ENCODE peak calls at places on chromosomes 12 and 14, in five cellular contexts. One of them, this sample, is unnamed.
A peak's percentile ranks its signal among the peaks of the same experiment; 100 is the strongest.

GRCh38 chr12:118436002-118436724 is 59.8 kb downstream of the SUDS3 start:
- DNase-seq in colonic mucosa: no peak
- DNase-seq in endodermal cell: peak; percentile 82
- DNase-seq in HepG2: no peak
- DNase-seq in A549: peak; percentile 27
- DNase-seq in this sample: no peak

GRCh38 chr12:81987351-81987750 is 228.2 kb upstream of the PPFIA2 start:
- DNase-seq in colonic mucosa: no peak
- DNase-seq in endodermal cell: no peak
- DNase-seq in HepG2: no peak
- DNase-seq in A549: no peak
- DNase-seq in this sample: no peak

GRCh38 chr12:122368361-122369073 is 54.0 kb downstream of the CLIP1 start:
- DNase-seq in colonic mucosa: peak; percentile 27
- DNase-seq in endodermal cell: peak; percentile 46
- DNase-seq in HepG2: no peak
- DNase-seq in A549: peak; percentile 54
- DNase-seq in this sample: no peak

GRCh38 chr14:100394886-100395672 is 71.9 kb downstream of the SLC25A47 start:
- DNase-seq in colonic mucosa: no peak
- DNase-seq in endodermal cell: no peak
- DNase-seq in HepG2: no peak
- DNase-seq in A549: no peak
- DNase-seq in this sample: no peak

GRCh38 chr14:53190938-53191337 is 37.8 kb upstream of the DDHD1 start:
- DNase-seq in colonic mucosa: no peak
- DNase-seq in endodermal cell: no peak
- DNase-seq in HepG2: no peak
- DNase-seq in A549: no peak
- DNase-seq in this sample: no peak

GRCh38 chr12:128969480-128970055 is 116.3 kb downstream of the GLT1D1 start:
- DNase-seq in colonic mucosa: no peak
- DNase-seq in endodermal cell: peak; percentile 94
- DNase-seq in HepG2: no peak
- DNase-seq in A549: peak; percentile 47
- DNase-seq in this sample: no peak

GRCh38 chr14:28468191-28469151 is 298.1 kb upstream of the FOXG1 start:
- DNase-seq in colonic mucosa: no peak
- DNase-seq in endodermal cell: peak; percentile 53
- DNase-seq in HepG2: no peak
- DNase-seq in A549: peak; percentile 31
- DNase-seq in this sample: no peak

GRCh38 chr12:19484738-19485137 is 45.4 kb downstream of the AEBP2 start:
- DNase-seq in colonic mucosa: no peak
- DNase-seq in endodermal cell: no peak
- DNase-seq in HepG2: no peak
- DNase-seq in A549: no peak
- DNase-seq in this sample: no peak

GRCh38 chr12:65449400-65449799 is 170.9 kb downstream of the MSRB3 start:
- DNase-seq in colonic mucosa: no peak
- DNase-seq in endodermal cell: no peak
- DNase-seq in HepG2: no peak
- DNase-seq in A549: no peak
- DNase-seq in this sample: no peak

GRCh38 chr12:95143784-95144205 is 70.4 kb upstream of the NR2C1 start:
- DNase-seq in colonic mucosa: no peak
- DNase-seq in endodermal cell: peak; percentile 68
- DNase-seq in HepG2: no peak
- DNase-seq in A549: no peak
- DNase-seq in this sample: no peak

GRCh38 chr14:60085693-60086092 is 6.0 kb upstream of the PCNX4 start:
- DNase-seq in colonic mucosa: no peak
- DNase-seq in endodermal cell: no peak
- DNase-seq in HepG2: no peak
- DNase-seq in A549: no peak
- DNase-seq in this sample: no peak

GRCh38 chr12:71439613-71440392 is at the start of gene LGR5:
- DNase-seq in colonic mucosa: peak; percentile 41
- DNase-seq in endodermal cell: peak; percentile 92
- DNase-seq in HepG2: peak; percentile 85
- DNase-seq in A549: peak; percentile 18
- DNase-seq in this sample: no peak

GRCh38 chr12:118307069-118307954 is 65.4 kb downstream of the TAOK3 start:
- DNase-seq in colonic mucosa: no peak
- DNase-seq in endodermal cell: no peak
- DNase-seq in HepG2: no peak
- DNase-seq in A549: peak; percentile 19
- DNase-seq in this sample: no peak

GRCh38 chr14:94373708-94374107 is 14.7 kb downstream of the SERPINA1 start:
- DNase-seq in colonic mucosa: no peak
- DNase-seq in endodermal cell: peak; percentile 28
- DNase-seq in HepG2: no peak
- DNase-seq in A549: peak; percentile 31
- DNase-seq in this sample: no peak

GRCh38 chr12:51773145-51773869 is 75.2 kb downstream of the FIGNL2 start:
- DNase-seq in colonic mucosa: no peak
- DNase-seq in endodermal cell: no peak
- DNase-seq in HepG2: no peak
- DNase-seq in A549: peak; percentile 50
- DNase-seq in this sample: no peak

GRCh38 chr12:5050542-5050941 is 6.9 kb downstream of the KCNA5 start:
- DNase-seq in colonic mucosa: no peak
- DNase-seq in endodermal cell: no peak
- DNase-seq in HepG2: no peak
- DNase-seq in A549: no peak
- DNase-seq in this sample: no peak

GRCh38 chr14:81219821-81220487 is 805 bp downstream of the GTF2A1 start:
- DNase-seq in colonic mucosa: peak; percentile 34
- DNase-seq in endodermal cell: peak; percentile 57
- DNase-seq in HepG2: peak; percentile 6
- DNase-seq in A549: peak; percentile 28
- DNase-seq in this sample: peak; percentile 38

GRCh38 chr14:104147346-104148125 is 9.1 kb downstream of the KIF26A start:
- DNase-seq in colonic mucosa: no peak
- DNase-seq in endodermal cell: peak; percentile 56
- DNase-seq in HepG2: no peak
- DNase-seq in A549: no peak
- DNase-seq in this sample: no peak

GRCh38 chr14:102020058-102020971 is 55.9 kb downstream of the DYNC1H1 start:
- DNase-seq in colonic mucosa: no peak
- DNase-seq in endodermal cell: no peak
- DNase-seq in HepG2: no peak
- DNase-seq in A549: no peak
- DNase-seq in this sample: no peak

DNA sequence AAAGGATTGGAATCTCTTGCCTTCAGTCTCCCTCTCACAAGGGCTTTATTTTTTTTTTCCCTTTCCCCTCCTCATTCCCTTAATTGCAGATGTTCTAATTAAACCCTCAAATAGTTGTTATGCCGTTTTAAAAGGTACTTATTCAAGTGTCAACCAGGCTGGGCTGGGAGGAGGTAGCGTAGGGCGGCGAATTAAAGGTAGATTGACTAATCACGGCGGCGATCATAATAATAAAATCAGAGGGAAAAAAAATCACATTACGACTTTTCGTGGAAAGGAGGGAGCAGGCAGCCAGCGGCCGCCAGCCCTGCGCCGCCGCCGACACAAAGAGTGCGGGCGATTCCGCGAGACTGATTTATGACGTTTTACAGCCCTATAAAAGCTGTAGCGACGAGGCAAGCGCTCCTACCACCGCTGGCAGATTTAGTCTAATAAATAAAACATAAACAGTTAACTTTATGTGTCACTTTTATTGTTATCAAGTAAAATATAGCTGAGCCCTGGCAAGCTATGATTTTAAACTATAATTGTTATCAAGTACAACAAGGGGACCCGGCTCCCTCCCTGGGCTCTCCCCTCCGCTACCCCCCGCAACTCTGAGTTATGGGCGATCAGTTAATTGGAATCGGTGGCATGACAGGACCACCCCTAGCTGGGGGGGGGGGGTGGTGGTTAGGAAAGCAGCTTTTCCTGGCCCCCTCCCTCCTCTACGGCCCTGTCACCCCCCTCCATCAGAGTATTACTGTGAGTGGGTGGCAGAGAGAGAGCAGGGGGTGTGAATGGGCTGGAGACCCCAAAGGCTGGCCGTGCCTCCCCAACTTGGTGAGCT is 1.5 kb upstream of the HOXC4 start:
- DNase-seq in colonic mucosa: peak; percentile 37
- DNase-seq in endodermal cell: no peak
- DNase-seq in HepG2: no peak
- DNase-seq in A549: no peak
- DNase-seq in this sample: no peak
- H3K27ac ChIP-seq in colonic mucosa: no peak overlapping the region
- H3K27ac ChIP-seq in endodermal cell: peak overlapping the region; percentile 10
- H3K27ac ChIP-seq in HepG2: no peak overlapping the region
- H3K27ac ChIP-seq in A549: no peak overlapping the region
- H3K27ac ChIP-seq in this sample: no peak overlapping the region

GRCh38 chr12:6567824-6568617 is at the start of gene NOP2:
- DNase-seq in colonic mucosa: peak; percentile 94
- DNase-seq in endodermal cell: peak; percentile 98
- DNase-seq in HepG2: peak; percentile 79
- DNase-seq in A549: peak; percentile 95
- DNase-seq in this sample: peak; percentile 83

GRCh38 chr12:6569786-6570185 is 1.7 kb upstream of the NOP2 start:
- DNase-seq in colonic mucosa: no peak
- DNase-seq in endodermal cell: no peak
- DNase-seq in HepG2: no peak
- DNase-seq in A549: no peak
- DNase-seq in this sample: no peak

GRCh38 chr12:6570264-6570887 is 2.3 kb upstream of the NOP2 start:
- DNase-seq in colonic mucosa: peak; percentile 59
- DNase-seq in endodermal cell: peak; percentile 95
- DNase-seq in HepG2: peak; percentile 63
- DNase-seq in A549: peak; percentile 72
- DNase-seq in this sample: peak; percentile 38

GRCh38 chr12:6567112-6567680 is 895 bp downstream of the NOP2 start:
- DNase-seq in colonic mucosa: no peak
- DNase-seq in endodermal cell: no peak
- DNase-seq in HepG2: no peak
- DNase-seq in A549: no peak
- DNase-seq in this sample: no peak

GRCh38 chr12:6569312-6569711 is 1.2 kb upstream of the NOP2 start:
- DNase-seq in colonic mucosa: no peak
- DNase-seq in endodermal cell: no peak
- DNase-seq in HepG2: no peak
- DNase-seq in A549: no peak
- DNase-seq in this sample: no peak
- H3K27ac ChIP-seq in colonic mucosa: no peak overlapping the region
- H3K27ac ChIP-seq in endodermal cell: no peak overlapping the region
- H3K27ac ChIP-seq in HepG2: peak overlapping the region; percentile 46
- H3K27ac ChIP-seq in A549: no peak overlapping the region
- H3K27ac ChIP-seq in this sample: no peak overlapping the region

GRCh38 chr14:77645520-77646230 is 29.2 kb upstream of the SPTLC2 start:
- DNase-seq in colonic mucosa: no peak
- DNase-seq in endodermal cell: no peak
- DNase-seq in HepG2: no peak
- DNase-seq in A549: no peak
- DNase-seq in this sample: no peak

GRCh38 chr14:77641207-77641533 is 24.7 kb upstream of the SPTLC2 start:
- DNase-seq in colonic mucosa: peak; percentile 46
- DNase-seq in endodermal cell: no peak
- DNase-seq in HepG2: no peak
- DNase-seq in A549: no peak
- DNase-seq in this sample: no peak

GRCh38 chr14:77638738-77639137 is 22.3 kb upstream of the SPTLC2 start:
- DNase-seq in colonic mucosa: no peak
- DNase-seq in endodermal cell: no peak
- DNase-seq in HepG2: no peak
- DNase-seq in A549: peak; percentile 45
- DNase-seq in this sample: no peak

GRCh38 chr14:77641534-77642341 is 25.3 kb upstream of the SPTLC2 start:
- DNase-seq in colonic mucosa: peak; percentile 78
- DNase-seq in endodermal cell: no peak
- DNase-seq in HepG2: no peak
- DNase-seq in A549: peak; percentile 27
- DNase-seq in this sample: peak; percentile 57

GRCh38 chr14:77642407-77642806 is 26.0 kb upstream of the SPTLC2 start:
- DNase-seq in colonic mucosa: no peak
- DNase-seq in endodermal cell: no peak
- DNase-seq in HepG2: no peak
- DNase-seq in A549: no peak
- DNase-seq in this sample: no peak
- H3K27ac ChIP-seq in colonic mucosa: peak overlapping the region; percentile 67
- H3K27ac ChIP-seq in endodermal cell: no peak overlapping the region
- H3K27ac ChIP-seq in HepG2: no peak overlapping the region
- H3K27ac ChIP-seq in A549: no peak overlapping the region
- H3K27ac ChIP-seq in this sample: peak overlapping the region; percentile 53

GRCh38 chr12:75819512-75819911 is 212.1 kb downstream of the PHLDA1 start:
- DNase-seq in colonic mucosa: no peak
- DNase-seq in endodermal cell: no peak
- DNase-seq in HepG2: no peak
- DNase-seq in A549: no peak
- DNase-seq in this sample: no peak

GRCh38 chr12:75818863-75819262 is 212.7 kb downstream of the PHLDA1 start:
- DNase-seq in colonic mucosa: no peak
- DNase-seq in endodermal cell: no peak
- DNase-seq in HepG2: no peak
- DNase-seq in A549: no peak
- DNase-seq in this sample: no peak

GRCh38 chr12:75814856-75815754 is 216.5 kb downstream of the PHLDA1 start:
- DNase-seq in colonic mucosa: no peak
- DNase-seq in endodermal cell: no peak
- DNase-seq in HepG2: no peak
- DNase-seq in A549: peak; percentile 73
- DNase-seq in this sample: no peak

GRCh38 chr12:75815756-75816155 is 215.8 kb downstream of the PHLDA1 start:
- DNase-seq in colonic mucosa: no peak
- DNase-seq in endodermal cell: no peak
- DNase-seq in HepG2: no peak
- DNase-seq in A549: no peak
- DNase-seq in this sample: no peak

DNA sequence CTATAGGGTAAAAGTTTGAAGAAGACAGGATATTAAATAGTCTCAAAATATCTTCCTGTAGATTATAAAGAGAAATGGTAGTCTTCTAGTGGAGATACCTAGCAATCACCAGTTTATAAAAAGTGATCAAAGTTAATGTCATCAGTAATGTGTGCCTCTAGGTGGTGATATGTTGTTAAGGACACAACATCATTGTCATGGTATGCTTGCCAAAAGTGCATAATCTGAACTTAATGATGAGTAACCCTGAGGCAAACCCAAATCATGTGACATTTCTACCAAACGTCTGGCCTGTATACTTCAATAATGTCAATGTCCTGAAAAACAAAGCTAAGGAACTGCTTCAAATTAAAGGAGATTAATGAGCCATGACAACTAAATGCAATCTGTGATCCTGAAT is 214.7 kb downstream of the PHLDA1 start:
- DNase-seq in colonic mucosa: no peak
- DNase-seq in endodermal cell: no peak
- DNase-seq in HepG2: no peak
- DNase-seq in A549: peak; percentile 74
- DNase-seq in this sample: no peak
- H3K27ac ChIP-seq in colonic mucosa: no peak overlapping the region
- H3K27ac ChIP-seq in endodermal cell: no peak overlapping the region
- H3K27ac ChIP-seq in HepG2: no peak overlapping the region
- H3K27ac ChIP-seq in A549: no peak overlapping the region
- H3K27ac ChIP-seq in this sample: no peak overlapping the region

GRCh38 chr12:29796823-29797263 is 13.1 kb upstream of the TMTC1 start:
- DNase-seq in colonic mucosa: peak; percentile 22
- DNase-seq in endodermal cell: no peak
- DNase-seq in HepG2: no peak
- DNase-seq in A549: no peak
- DNase-seq in this sample: no peak
- H3K27ac ChIP-seq in colonic mucosa: no peak overlapping the region
- H3K27ac ChIP-seq in endodermal cell: no peak overlapping the region
- H3K27ac ChIP-seq in HepG2: no peak overlapping the region
- H3K27ac ChIP-seq in A549: no peak overlapping the region
- H3K27ac ChIP-seq in this sample: no peak overlapping the region